ENCODE peak calls at places on chromosome 5, in seven cellular contexts. L, U, E, P, A, R and Y are unnamed samples.

GRCh38 chr5:107294151-107294550 is 376.6 kb downstream of the EFNA5 start:
- DNase-seq in L (no peak), U (no peak), E (no peak), P (no peak), A (no peak), R (no peak), Y (no peak)

GRCh38 chr5:10702040-10702629 is 58.9 kb downstream of the DAP start:
- DNase-seq in L (peak), U (peak), E (no peak), P (no peak), A (peak), R (peak), Y (peak)

GRCh38 chr5:39775458-39776365 is 350.9 kb upstream of the DAB2 start:
- DNase-seq in L (peak), U (peak), E (no peak), P (no peak), A (peak), R (peak), Y (no peak)

GRCh38 chr5:13250450-13251291 is 693.8 kb downstream of the DNAH5 start:
- DNase-seq in L (no peak), U (no peak), E (peak), P (no peak), A (no peak), R (peak), Y (no peak)

GRCh38 chr5:69024241-69024651 is 69.6 kb upstream of the SLC30A5 start:
- DNase-seq in L (peak), U (no peak), E (peak), P (peak), A (peak), R (peak), Y (no peak)

GRCh38 chr5:134046330-134046729 is 41.6 kb upstream of the VDAC1 start:
- DNase-seq in L (no peak), U (no peak), E (no peak), P (no peak), A (no peak), R (no peak), Y (no peak)

GRCh38 chr5:177610770-177611445 is 11.0 kb downstream of the B4GALT7 start:
- DNase-seq in L (no peak), U (no peak), E (no peak), P (no peak), A (no peak), R (no peak), Y (no peak)

GRCh38 chr5:144328980-144329379 is 158.3 kb downstream of the KCTD16 start:
- DNase-seq in L (no peak), U (no peak), E (no peak), P (no peak), A (no peak), R (no peak), Y (no peak)

GRCh38 chr5:38467353-38468040 is 88.9 kb downstream of the LIFR start:
- DNase-seq in L (peak), U (no peak), E (peak), P (no peak), A (peak), R (no peak), Y (no peak)

GRCh38 chr5:141003026-141003425 is 36.8 kb downstream of the PCDHAC2 start:
- DNase-seq in L (no peak), U (no peak), E (no peak), P (no peak), A (no peak), R (no peak), Y (no peak)

GRCh38 chr5:148125641-148126040 is 42.7 kb upstream of the SPINK14 start:
- DNase-seq in L (peak), U (no peak), E (peak), P (no peak), A (peak), R (peak), Y (no peak)